ENCODE peak calls at places on chromosomes 7 and 10, in ten cellular contexts. Z is upper lobe of left lung; G is upper lobe of right lung; H is GM23338; R is CD8-positive, alpha-beta memory T cell; P is heart left ventricle; V is CD4-positive, CD25-positive, alpha-beta regulatory T cell; D is heart right ventricle; K is astrocyte; B is cardiac muscle cell. A is an unnamed sample.

GRCh38 chr7:140003913-140004382 is 58.8 kb downstream of the PARP12 start:
- DNase-seq in Z (no peak), G (peak; percentile 25), H (peak; percentile 90), R (no peak), P (no peak), V (peak; percentile 27), D (no peak), K (peak; percentile 26), B (peak; percentile 71), A (peak; percentile 56)

GRCh38 chr10:30052062-30052461 is 7.3 kb downstream of the JCAD start:
- DNase-seq in Z (no peak), G (no peak), H (no peak), R (no peak), P (no peak), V (no peak), D (no peak), K (peak; percentile 36), B (no peak), A (no peak)

GRCh38 chr7:128356546-128357365 is 4.7 kb downstream of the PRRT4 start:
- DNase-seq in Z (no peak), G (no peak), H (no peak), R (no peak), P (no peak), V (no peak), D (no peak), K (no peak), B (peak; percentile 21), A (no peak)

GRCh38 chr10:105542401-105542800 is 901.3 kb downstream of the SORCS3 start:
- DNase-seq in Z (no peak), G (no peak), H (no peak), R (no peak), P (no peak), V (no peak), D (no peak), K (no peak), B (no peak), A (no peak)

GRCh38 chr10:77111611-77112550 is 525.7 kb downstream of the KCNMA1 start:
- DNase-seq in Z (no peak), G (no peak), H (peak; percentile 74), R (no peak), P (no peak), V (peak; percentile 4), D (no peak), K (peak; percentile 95), B (peak; percentile 62), A (peak; percentile 66)

GRCh38 chr7:88694207-88694606 is 65.3 kb upstream of the ZNF804B start:
- DNase-seq in Z (no peak), G (no peak), H (no peak), R (no peak), P (no peak), V (no peak), D (no peak), K (no peak), B (no peak), A (no peak)

GRCh38 chr7:66720571-66720970 is 20.0 kb upstream of the RABGEF1 start:
- DNase-seq in Z (no peak), G (no peak), H (no peak), R (no peak), P (no peak), V (no peak), D (no peak), K (no peak), B (no peak), A (no peak)

GRCh38 chr10:28530751-28531150 is 2.2 kb upstream of the WAC start:
- DNase-seq in Z (no peak), G (no peak), H (no peak), R (no peak), P (no peak), V (no peak), D (no peak), K (no peak), B (no peak), A (no peak)

GRCh38 chr10:132391372-132392020 is 5.5 kb upstream of the PWWP2B start:
- DNase-seq in Z (peak; percentile 30), G (peak; percentile 41), H (no peak), R (no peak), P (no peak), V (no peak), D (no peak), K (no peak), B (no peak), A (no peak)

GRCh38 chr10:44479306-44479705 is 94.4 kb upstream of the CXCL12 start:
- DNase-seq in Z (no peak), G (no peak), H (no peak), R (no peak), P (no peak), V (no peak), D (no peak), K (no peak), B (no peak), A (no peak)

GRCh38 chr7:71829499-71829898 is 582.6 kb downstream of the CALN1 start:
- DNase-seq in Z (no peak), G (no peak), H (no peak), R (no peak), P (no peak), V (no peak), D (no peak), K (no peak), B (no peak), A (no peak)

GRCh38 chr10:43965033-43965917 is 316.6 kb upstream of the ZNF32 start:
- DNase-seq in Z (no peak), G (peak; percentile 53), H (no peak), R (no peak), P (peak; percentile 74), V (no peak), D (peak; percentile 32), K (peak; percentile 94), B (no peak), A (no peak)

GRCh38 chr10:5942471-5942870 is 34.9 kb downstream of the IL15RA start:
- DNase-seq in Z (peak; percentile 74), G (no peak), H (no peak), R (no peak), P (peak; percentile 77), V (no peak), D (peak; percentile 65), K (no peak), B (no peak), A (no peak)

GRCh38 chr10:97686301-97686961 is 610 bp downstream of the AVPI1 start:
- DNase-seq in Z (no peak), G (no peak), H (no peak), R (no peak), P (no peak), V (peak; percentile 31), D (no peak), K (no peak), B (no peak), A (no peak)

GRCh38 chr10:28796606-28797512 is 119.5 kb downstream of the BAMBI start:
- DNase-seq in Z (no peak), G (no peak), H (no peak), R (no peak), P (peak; percentile 68), V (no peak), D (peak; percentile 72), K (peak; percentile 75), B (no peak), A (peak; percentile 26)

GRCh38 chr7:5872326-5872725 is 8.3 kb upstream of the OCM start:
- DNase-seq in Z (no peak), G (no peak), H (peak; percentile 10), R (no peak), P (no peak), V (no peak), D (no peak), K (peak; percentile 10), B (no peak), A (no peak)

GRCh38 chr7:100957832-100958421 is 8.6 kb downstream of the MUC3A start:
- DNase-seq in Z (no peak), G (no peak), H (no peak), R (no peak), P (no peak), V (no peak), D (no peak), K (peak; percentile 23), B (no peak), A (no peak)

GRCh38 chr10:7121154-7121797 is 289.6 kb downstream of the SFMBT2 start:
- DNase-seq in Z (no peak), G (peak; percentile 70), H (peak; percentile 90), R (peak; percentile 73), P (peak; percentile 28), V (peak; percentile 72), D (peak; percentile 56), K (no peak), B (peak; percentile 80), A (no peak)
- H3K27me3 ChIP-seq in Z (no peaks in the 10 kb centered on the region), G (no peaks in the 10 kb centered on the region), H (no peaks in the 10 kb centered on the region), R (no peaks in the 10 kb centered on the region), P (no peaks in the 10 kb centered on the region), V (peaks cover 3% of the 10 kb centered on the region), D (no peaks in the 10 kb centered on the region), K (no peaks in the 10 kb centered on the region), B (peaks cover 18% of the 10 kb centered on the region), A (peaks cover 3% of the 10 kb centered on the region)

GRCh38 chr10:22643696-22644621 is 70.4 kb downstream of the PIP4K2A start:
- DNase-seq in Z (no peak), G (no peak), H (no peak), R (no peak), P (no peak), V (no peak), D (no peak), K (no peak), B (no peak), A (no peak)
- H3K27ac ChIP-seq in Z (no peak overlapping the region), G (no peak overlapping the region), H (no peak overlapping the region), R (no peak overlapping the region), P (no peak overlapping the region), V (peak overlapping the region; percentile 76), D (no peak overlapping the region), K (no peak overlapping the region), B (no peak overlapping the region), A (no peak overlapping the region)

GRCh38 chr7:50312589-50313162 is 8.2 kb downstream of the IKZF1 start:
- DNase-seq in Z (no peak), G (no peak), H (no peak), R (no peak), P (no peak), V (no peak), D (no peak), K (no peak), B (no peak), A (no peak)
- H3K27me3 ChIP-seq in Z (no peaks in the 10 kb centered on the region), G (peaks cover 6% of the 10 kb centered on the region), H (peaks cover 4% of the 10 kb centered on the region), R (no peaks in the 10 kb centered on the region), P (no peaks in the 10 kb centered on the region), V (no peaks in the 10 kb centered on the region), D (no peaks in the 10 kb centered on the region), K (peaks cover 3% of the 10 kb centered on the region), B (peaks cover 30% of the 10 kb centered on the region), A (peaks cover 6% of the 10 kb centered on the region)

GRCh38 chr10:89281606-89282395 is 20.0 kb upstream of the IFIT2 start:
- DNase-seq in Z (no peak), G (no peak), H (no peak), R (no peak), P (no peak), V (no peak), D (no peak), K (no peak), B (no peak), A (no peak)

GRCh38 chr10:89283174-89283987 is 18.5 kb upstream of the IFIT2 start:
- DNase-seq in Z (no peak), G (no peak), H (no peak), R (no peak), P (no peak), V (no peak), D (no peak), K (peak; percentile 81), B (no peak), A (no peak)

GRCh38 chr10:89279449-89279869 is 22.4 kb upstream of the IFIT2 start:
- DNase-seq in Z (no peak), G (no peak), H (no peak), R (no peak), P (peak; percentile 50), V (no peak), D (no peak), K (peak; percentile 65), B (no peak), A (no peak)

GRCh38 chr10:89280501-89280900 is 21.3 kb upstream of the IFIT2 start:
- DNase-seq in Z (no peak), G (no peak), H (no peak), R (no peak), P (no peak), V (no peak), D (no peak), K (no peak), B (no peak), A (no peak)

GRCh38 chr10:89283988-89284475 is 17.8 kb upstream of the IFIT2 start:
- DNase-seq in Z (no peak), G (no peak), H (peak; percentile 51), R (no peak), P (peak; percentile 74), V (no peak), D (peak; percentile 40), K (peak; percentile 70), B (peak; percentile 60), A (no peak)
- H3K27ac ChIP-seq in Z (peak overlapping the region; percentile 75), G (peak overlapping the region; percentile 71), H (no peak overlapping the region), R (no peak overlapping the region), P (peak overlapping the region; percentile 86), V (no peak overlapping the region), D (peak overlapping the region; percentile 83), K (peak overlapping the region; percentile 80), B (peak overlapping the region; percentile 79), A (peak overlapping the region; percentile 84)

A was measured in AG04450.